ENCODE peak calls at places on chromosomes 1 and 21, in four cellular contexts. N is GM23248; X is ovary; C is CD4-positive, alpha-beta memory T cell. Y is an unnamed sample.

GRCh38 chr1:117821782-117822447 is 107.5 kb downstream of the GDAP2 start:
- DNase-seq in N (peak; percentile 88), X (no peak), C (no peak), Y (no peak)

GRCh38 chr1:157773723-157774350 is 3.1 kb downstream of the FCRL2 start:
- DNase-seq in N (no peak), X (no peak), C (no peak), Y (peak; percentile 93)

GRCh38 chr21:33157303-33157702 is 72.4 kb upstream of the IFNAR2 start:
- DNase-seq in N (peak; percentile 23), X (no peak), C (no peak), Y (no peak)

GRCh38 chr1:114009393-114009792 is 30.1 kb downstream of the OLFML3 start:
- DNase-seq in N (peak; percentile 56), X (no peak), C (no peak), Y (no peak)

GRCh38 chr1:14653461-14653960 is 55.0 kb downstream of the KAZN start:
- DNase-seq in N (no peak), X (no peak), C (no peak), Y (no peak)

GRCh38 chr1:162070094-162070748 is 730 bp downstream of the NOS1AP start:
- DNase-seq in N (peak; percentile 10), X (peak; percentile 19), C (no peak), Y (no peak)

GRCh38 chr21:16419188-16419874 is 689.5 kb downstream of the USP25 start:
- DNase-seq in N (peak; percentile 41), X (peak; percentile 89), C (no peak), Y (no peak)

GRCh38 chr21:46486481-46487000 is 27.9 kb downstream of the DIP2A start:
- DNase-seq in N (no peak), X (no peak), C (no peak), Y (no peak)

GRCh38 chr1:225811622-225812487 is 1.9 kb downstream of the EPHX1 start:
- DNase-seq in N (peak; percentile 69), X (no peak), C (no peak), Y (no peak)

GRCh38 chr21:22763442-22763841 is 1765.2 kb downstream of the NCAM2 start:
- DNase-seq in N (no peak), X (no peak), C (no peak), Y (no peak)

GRCh38 chr1:92480813-92481597 is 5.7 kb downstream of the GFI1 start:
- DNase-seq in N (peak; percentile 6), X (no peak), C (no peak), Y (no peak)

GRCh38 chr1:187413770-187414169 is 585.0 kb downstream of the PLA2G4A start:
- DNase-seq in N (no peak), X (no peak), C (no peak), Y (peak; percentile 43)

GRCh38 chr1:30196872-30197615 is 526.3 kb downstream of the MATN1 start:
- DNase-seq in N (peak; percentile 7), X (no peak), C (no peak), Y (peak; percentile 30)

GRCh38 chr1:204258213-204259115 is 44.7 kb upstream of the GOLT1A start:
- DNase-seq in N (peak; percentile 78), X (peak; percentile 63), C (no peak), Y (peak; percentile 56)

GRCh38 chr1:157279157-157280140 is 141.3 kb upstream of the ETV3 start:
- DNase-seq in N (no peak), X (no peak), C (no peak), Y (no peak)

GRCh38 chr21:14742119-14742518 is 196.0 kb upstream of the SAMSN1 start:
- DNase-seq in N (no peak), X (no peak), C (no peak), Y (no peak)

GRCh38 chr1:116990612-116991151 is 10.9 kb upstream of the CD101 start:
- DNase-seq in N (peak; percentile 96), X (no peak), C (no peak), Y (no peak)

GRCh38 chr1:228913649-228914048 is 178.4 kb downstream of the RHOU start:
- DNase-seq in N (no peak), X (no peak), C (no peak), Y (no peak)

GRCh38 chr1:56811331-56811730 is 7.9 kb downstream of the FYB2 start:
- DNase-seq in N (no peak), X (no peak), C (no peak), Y (no peak)

GRCh38 chr1:112636597-112637256 is 17.1 kb downstream of the CAPZA1 start:
- DNase-seq in N (peak; percentile 26), X (no peak), C (no peak), Y (no peak)
- H3K4me1 ChIP-seq in N (peaks cover 30% of the 10 kb centered on the region), X (peaks cover 5% of the 10 kb centered on the region), C (peaks cover 68% of the 10 kb centered on the region), Y (peaks cover 38% of the 10 kb centered on the region)

GRCh38 chr1:998051-998821 is 1.7 kb downstream of the HES4 start:
- DNase-seq in N (no peak), X (peak; percentile 17), C (no peak), Y (no peak)
- H3K4me3 ChIP-seq in N (no peak overlapping the region), X (peak overlapping the region; percentile 64), C (no peak overlapping the region), Y (no peak overlapping the region)

GRCh38 chr1:147612366-147612765 is 58.0 kb downstream of the ACP6 start:
- DNase-seq in N (no peak), X (no peak), C (no peak), Y (no peak)

GRCh38 chr1:147611021-147611426 is 59.3 kb downstream of the ACP6 start:
- DNase-seq in N (no peak), X (no peak), C (no peak), Y (no peak)

GRCh38 chr1:147611587-147611986 is 58.7 kb downstream of the ACP6 start:
- DNase-seq in N (no peak), X (no peak), C (no peak), Y (no peak)

GRCh38 chr1:147609358-147609757 is 61.0 kb downstream of the ACP6 start:
- DNase-seq in N (no peak), X (no peak), C (no peak), Y (no peak)

GRCh38 chr1:147613506-147613905 is 56.8 kb downstream of the ACP6 start:
- DNase-seq in N (no peak), X (no peak), C (no peak), Y (no peak)
- H3K4me1 ChIP-seq in N (no peaks in the 10 kb centered on the region), X (no peaks in the 10 kb centered on the region), C (peaks cover 16% of the 10 kb centered on the region), Y (peaks cover 4% of the 10 kb centered on the region)

GRCh38 chr1:52663716-52664115 is 30.7 kb downstream of the SHISAL2A start:
- DNase-seq in N (no peak), X (no peak), C (no peak), Y (no peak)

GRCh38 chr1:52660807-52661206 is 27.8 kb downstream of the SHISAL2A start:
- DNase-seq in N (no peak), X (no peak), C (no peak), Y (no peak)

GRCh38 chr1:52659851-52660596 is 27.1 kb downstream of the SHISAL2A start:
- DNase-seq in N (no peak), X (no peak), C (no peak), Y (no peak)

GRCh38 chr1:52665173-52666020 is 32.4 kb downstream of the SHISAL2A start:
- DNase-seq in N (no peak), X (no peak), C (no peak), Y (no peak)

DNA sequence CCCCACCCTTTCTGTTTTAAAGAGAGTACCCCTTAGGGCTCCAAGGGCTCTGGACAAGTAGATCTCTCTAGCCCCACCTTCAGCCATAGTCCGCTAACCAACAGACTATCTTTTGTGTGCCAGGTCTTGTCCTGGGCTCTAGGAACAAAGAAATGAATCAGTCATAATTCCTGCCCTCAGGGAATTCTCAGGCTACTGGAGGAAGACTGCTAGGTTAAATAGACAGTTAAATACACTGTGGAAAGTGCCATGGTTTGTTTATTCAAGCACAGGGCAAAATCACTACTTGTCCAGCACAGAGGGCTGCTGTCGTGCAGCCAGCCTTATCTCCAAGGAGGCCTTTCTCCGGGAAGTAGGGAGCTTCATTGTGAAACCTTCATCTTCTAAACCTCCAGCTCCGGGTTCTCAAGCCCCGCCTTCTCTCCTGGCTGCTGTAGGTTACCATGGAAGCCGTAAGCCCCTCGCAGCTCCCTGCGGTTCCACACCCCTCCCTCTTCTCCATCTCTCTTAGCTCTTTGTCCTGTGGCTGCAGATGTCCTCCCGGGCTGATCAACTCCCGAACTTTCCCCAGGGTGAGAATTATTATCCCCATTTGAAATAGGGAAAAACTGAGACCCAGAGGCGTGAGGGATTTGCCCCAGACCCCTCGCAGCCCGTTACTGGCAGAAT is 29.8 kb downstream of the SHISAL2A start:
- DNase-seq in N (peak; percentile 50), X (no peak), C (no peak), Y (no peak)
- H3K4me3 ChIP-seq in N (no peak overlapping the region), X (no peak overlapping the region), C (no peak overlapping the region), Y (no peak overlapping the region)

GRCh38 chr1:42933060-42933586 is 25.5 kb downstream of the SLC2A1 start:
- DNase-seq in N (no peak), X (no peak), C (no peak), Y (no peak)
- H3K4me1 ChIP-seq in N (peaks cover 27% of the 10 kb centered on the region), X (peaks cover 13% of the 10 kb centered on the region), C (peaks cover 84% of the 10 kb centered on the region), Y (peaks cover 66% of the 10 kb centered on the region)

DNA sequence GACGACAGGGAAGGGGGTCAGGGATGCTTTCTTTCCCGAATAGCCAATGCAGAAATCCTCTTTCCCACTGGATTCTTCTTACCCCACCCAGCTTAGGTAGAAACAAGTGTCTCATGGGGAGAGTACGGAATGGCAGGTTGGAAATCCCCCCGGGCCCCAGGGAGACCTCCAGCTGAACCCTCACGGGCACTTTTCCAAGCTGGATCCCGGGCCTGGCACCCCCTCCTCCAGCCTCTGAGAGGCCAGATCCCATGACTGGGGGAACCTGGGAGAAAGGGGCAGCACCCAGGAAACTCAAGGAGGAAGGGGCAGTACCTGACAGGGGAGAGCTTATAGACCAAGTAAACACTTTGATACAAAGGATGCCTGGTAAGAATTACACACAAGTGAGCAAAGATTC is 1.3 kb downstream of the PKP1 start:
- DNase-seq in N (no peak), X (no peak), C (no peak), Y (no peak)
- H3K4me3 ChIP-seq in N (no peak overlapping the region), X (no peak overlapping the region), C (no peak overlapping the region), Y (no peak overlapping the region)

GRCh38 chr1:36247538-36247937 is 23.3 kb downstream of the THRAP3 start:
- DNase-seq in N (no peak), X (no peak), C (no peak), Y (no peak)

GRCh38 chr1:36256558-36257374 is 32.5 kb downstream of the THRAP3 start:
- DNase-seq in N (no peak), X (no peak), C (no peak), Y (peak; percentile 83)

GRCh38 chr1:36253463-36253862 is 29.2 kb downstream of the THRAP3 start:
- DNase-seq in N (peak; percentile 81), X (no peak), C (no peak), Y (no peak)

GRCh38 chr1:36248250-36248894 is 24.1 kb downstream of the THRAP3 start:
- DNase-seq in N (peak; percentile 91), X (peak; percentile 75), C (no peak), Y (no peak)

DNA sequence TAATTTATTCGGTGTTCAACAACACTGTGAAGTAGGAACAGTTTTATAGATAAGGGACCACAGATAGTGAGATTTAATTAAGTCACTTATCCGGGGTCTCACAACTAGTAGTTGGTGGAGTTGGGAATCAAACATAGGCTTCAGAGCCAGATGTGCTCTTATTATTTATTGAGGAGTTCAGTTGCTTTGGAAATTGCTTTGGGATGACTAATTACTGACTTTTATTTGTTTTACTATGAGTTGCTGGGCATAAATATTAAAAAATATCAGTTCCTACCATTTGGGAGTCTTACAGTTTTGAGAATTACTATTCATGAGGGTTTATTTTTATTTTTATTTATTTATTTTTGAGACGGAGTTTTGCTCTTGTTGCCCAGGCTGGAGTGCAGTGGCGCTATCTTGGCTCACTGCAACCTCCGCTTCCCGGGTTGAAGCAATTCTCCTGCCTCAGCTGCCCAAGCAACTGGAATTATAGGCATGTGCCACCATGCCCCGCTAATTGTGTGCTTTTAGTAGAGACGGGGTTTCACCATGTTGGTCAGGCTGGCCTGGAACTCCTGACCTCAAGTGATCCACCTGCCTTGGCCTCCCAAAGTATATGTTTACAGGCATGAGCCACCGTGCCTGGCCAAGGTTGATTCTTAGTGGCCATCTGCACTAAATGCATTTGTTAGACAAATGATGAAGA is 27.7 kb downstream of the THRAP3 start:
- DNase-seq in N (peak; percentile 63), X (no peak), C (no peak), Y (no peak)
- H3K4me1 ChIP-seq in N (peaks cover 65% of the 10 kb centered on the region), X (peaks cover 16% of the 10 kb centered on the region), C (peaks cover 66% of the 10 kb centered on the region), Y (peaks cover 57% of the 10 kb centered on the region)